ENCODE peak calls at places on chromosomes 16 and 17, in ten cellular contexts. D is HFF-Myc, P is A549, X is ascending aorta, I is ovary, M is astrocyte of the spinal cord, V is choroid plexus epithelial cell, Q is lung, J is tibial nerve, E is gastrocnemius medialis. U is an unnamed sample.

GRCh38 chr17:83009414-83010322 is 69.7 kb upstream of the METRNL start:
- DNase-seq in D (no peak), P (no peak), X (no peak), I (no peak), M (no peak), V (no peak), Q (no peak), J (no peak), E (no peak), U (no peak)

GRCh38 chr16:87412996-87413421 is 20.9 kb downstream of the MAP1LC3B start:
- DNase-seq in D (no peak), P (no peak), X (no peak), I (peak), M (no peak), V (no peak), Q (no peak), J (no peak), E (no peak), U (peak)

GRCh38 chr16:72878301-72879269 is 169.3 kb downstream of the ZFHX3 start:
- DNase-seq in D (no peak), P (no peak), X (no peak), I (no peak), M (peak), V (peak), Q (no peak), J (no peak), E (no peak), U (no peak)

GRCh38 chr17:82985973-82986372 is 93.4 kb upstream of the METRNL start:
- DNase-seq in D (peak), P (no peak), X (no peak), I (no peak), M (peak), V (peak), Q (peak), J (no peak), E (no peak), U (no peak)

GRCh38 chr16:26816885-26817571 is 249.7 kb upstream of the C16orf82 start:
- DNase-seq in D (no peak), P (no peak), X (no peak), I (no peak), M (peak), V (peak), Q (no peak), J (no peak), E (no peak), U (no peak)

GRCh38 chr16:30458561-30459394 is 13.1 kb upstream of the SEPHS2 start:
- DNase-seq in D (no peak), P (no peak), X (no peak), I (no peak), M (no peak), V (no peak), Q (peak), J (no peak), E (no peak), U (no peak)

GRCh38 chr16:88985521-88985920 is 8.5 kb upstream of the CBFA2T3 start:
- DNase-seq in D (no peak), P (no peak), X (no peak), I (no peak), M (no peak), V (no peak), Q (no peak), J (no peak), E (no peak), U (no peak)

GRCh38 chr17:80468222-80468621 is 8.2 kb downstream of the NPTX1 start:
- DNase-seq in D (no peak), P (no peak), X (no peak), I (no peak), M (no peak), V (no peak), Q (no peak), J (no peak), E (no peak), U (no peak)

GRCh38 chr17:19539040-19539399 is 5.4 kb downstream of the SLC47A1 start:
- DNase-seq in D (no peak), P (no peak), X (no peak), I (no peak), M (no peak), V (no peak), Q (no peak), J (no peak), E (peak), U (peak)

GRCh38 chr16:71431991-71432390 is 9.9 kb downstream of the TLE7 start:
- DNase-seq in D (no peak), P (no peak), X (no peak), I (no peak), M (no peak), V (no peak), Q (no peak), J (no peak), E (no peak), U (no peak)

GRCh38 chr16:76389126-76389525 is 111.9 kb downstream of the CNTNAP4 start:
- DNase-seq in D (no peak), P (no peak), X (no peak), I (no peak), M (no peak), V (no peak), Q (no peak), J (no peak), E (no peak), U (no peak)

GRCh38 chr17:42422412-42422957 is 571 bp downstream of the CAVIN1 start:
- DNase-seq in D (no peak), P (peak), X (no peak), I (peak), M (no peak), V (peak), Q (no peak), J (no peak), E (no peak), U (no peak)

GRCh38 chr16:55842369-55843104 is 9.6 kb upstream of the CES1 start:
- DNase-seq in D (peak), P (peak), X (no peak), I (no peak), M (peak), V (peak), Q (no peak), J (peak), E (no peak), U (no peak)

GRCh38 chr17:68319420-68320162 is 28.3 kb downstream of the ARSG start:
- DNase-seq in D (no peak), P (no peak), X (no peak), I (no peak), M (no peak), V (no peak), Q (no peak), J (no peak), E (peak), U (no peak)

GRCh38 chr16:60608971-60609370 is 1427.3 kb downstream of the CDH8 start:
- DNase-seq in D (no peak), P (no peak), X (no peak), I (no peak), M (peak), V (no peak), Q (no peak), J (no peak), E (no peak), U (no peak)

GRCh38 chr17:72474740-72475477 is 354.1 kb downstream of the SOX9 start:
- DNase-seq in D (no peak), P (peak), X (no peak), I (no peak), M (no peak), V (no peak), Q (no peak), J (no peak), E (no peak), U (no peak)

GRCh38 chr17:17398188-17398927 is 78.4 kb upstream of the MED9 start:
- DNase-seq in D (no peak), P (no peak), X (no peak), I (no peak), M (peak), V (no peak), Q (no peak), J (peak), E (peak), U (no peak)

GRCh38 chr16:23280483-23280967 is 21.6 kb upstream of the SCNN1B start:
- DNase-seq in D (no peak), P (no peak), X (no peak), I (no peak), M (peak), V (no peak), Q (no peak), J (no peak), E (no peak), U (no peak)

GRCh38 chr17:78383725-78384471 is 5.4 kb downstream of the PGS1 start:
- DNase-seq in D (no peak), P (no peak), X (peak), I (peak), M (peak), V (peak), Q (peak), J (peak), E (peak), U (no peak)

GRCh38 chr16:49763826-49764225 is 92.1 kb downstream of the ZNF423 start:
- DNase-seq in D (no peak), P (no peak), X (no peak), I (no peak), M (peak), V (no peak), Q (no peak), J (no peak), E (no peak), U (no peak)

GRCh38 chr17:81551458-81552243 is 502 bp downstream of the FAAP100 start:
- DNase-seq in D (no peak), P (peak), X (no peak), I (no peak), M (no peak), V (peak), Q (peak), J (peak), E (no peak), U (no peak)

GRCh38 chr17:78783711-78784396 is 1.8 kb upstream of the CYTH1 start:
- DNase-seq in D (no peak), P (no peak), X (no peak), I (no peak), M (no peak), V (no peak), Q (no peak), J (no peak), E (no peak), U (peak)

GRCh38 chr16:48276102-48276501 is 28.8 kb upstream of the ABCC11 start:
- DNase-seq in D (no peak), P (no peak), X (no peak), I (no peak), M (peak), V (peak), Q (no peak), J (no peak), E (no peak), U (no peak)

GRCh38 chr17:79513206-79513605 is 97.6 kb downstream of the RBFOX3 start:
- DNase-seq in D (no peak), P (no peak), X (no peak), I (no peak), M (no peak), V (no peak), Q (no peak), J (no peak), E (no peak), U (no peak)

GRCh38 chr16:20911361-20911760 is 10.8 kb downstream of the LYRM1 start:
- DNase-seq in D (no peak), P (no peak), X (no peak), I (no peak), M (no peak), V (no peak), Q (no peak), J (no peak), E (no peak), U (no peak)

GRCh38 chr17:16870253-16871245 is 101.4 kb downstream of the TNFRSF13B start:
- DNase-seq in D (no peak), P (no peak), X (no peak), I (peak), M (no peak), V (no peak), Q (no peak), J (no peak), E (no peak), U (no peak)

GRCh38 chr17:52026075-52026474 is 132.4 kb downstream of the CA10 start:
- DNase-seq in D (no peak), P (no peak), X (no peak), I (no peak), M (no peak), V (no peak), Q (no peak), J (no peak), E (no peak), U (no peak)

GRCh38 chr16:27364493-27365141 is 37.4 kb upstream of the IL21R start:
- DNase-seq in D (no peak), P (peak), X (no peak), I (no peak), M (no peak), V (no peak), Q (peak), J (no peak), E (no peak), U (no peak)

GRCh38 chr17:31155208-31155810 is 60.5 kb downstream of the NF1 start:
- DNase-seq in D (no peak), P (no peak), X (no peak), I (no peak), M (peak), V (peak), Q (no peak), J (no peak), E (no peak), U (no peak)

GRCh38 chr17:35554668-35555067 is 6.0 kb downstream of the SLFN14 start:
- DNase-seq in D (no peak), P (no peak), X (no peak), I (no peak), M (no peak), V (no peak), Q (no peak), J (no peak), E (no peak), U (no peak)

GRCh38 chr16:46918905-46919792 is 35.0 kb downstream of the GPT2 start:
- DNase-seq in D (no peak), P (no peak), X (no peak), I (no peak), M (no peak), V (no peak), Q (no peak), J (no peak), E (no peak), U (no peak)

GRCh38 chr17:55740515-55741352 is 10.1 kb upstream of the PCTP start:
- DNase-seq in D (no peak), P (no peak), X (no peak), I (no peak), M (no peak), V (no peak), Q (no peak), J (no peak), E (no peak), U (no peak)

GRCh38 chr16:25950586-25951201 is 258.9 kb downstream of the HS3ST4 start:
- DNase-seq in D (no peak), P (no peak), X (no peak), I (no peak), M (no peak), V (no peak), Q (no peak), J (no peak), E (no peak), U (no peak)

GRCh38 chr17:45428050-45428953 is 4.4 kb downstream of the ARHGAP27 start:
- DNase-seq in D (no peak), P (peak), X (no peak), I (peak), M (peak), V (peak), Q (peak), J (peak), E (peak), U (no peak)

GRCh38 chr17:5816491-5816890 is 232.2 kb upstream of the NLRP1 start:
- DNase-seq in D (no peak), P (no peak), X (no peak), I (no peak), M (no peak), V (no peak), Q (no peak), J (no peak), E (no peak), U (no peak)

GRCh38 chr17:77492446-77493237 is 351.9 kb downstream of the SEC14L1 start:
- DNase-seq in D (no peak), P (no peak), X (peak), I (peak), M (no peak), V (no peak), Q (no peak), J (no peak), E (no peak), U (peak)

GRCh38 chr17:29618272-29619065 is 4.2 kb downstream of the CORO6 start:
- DNase-seq in D (no peak), P (no peak), X (no peak), I (no peak), M (no peak), V (no peak), Q (no peak), J (no peak), E (no peak), U (no peak)
- TF ChIP-seq CTCF in D (no peak), P (peak), X (no peak), I (no peak), M (no peak), V (no peak), Q (no peak), J (no peak), E (no peak), U (peak)

DNA sequence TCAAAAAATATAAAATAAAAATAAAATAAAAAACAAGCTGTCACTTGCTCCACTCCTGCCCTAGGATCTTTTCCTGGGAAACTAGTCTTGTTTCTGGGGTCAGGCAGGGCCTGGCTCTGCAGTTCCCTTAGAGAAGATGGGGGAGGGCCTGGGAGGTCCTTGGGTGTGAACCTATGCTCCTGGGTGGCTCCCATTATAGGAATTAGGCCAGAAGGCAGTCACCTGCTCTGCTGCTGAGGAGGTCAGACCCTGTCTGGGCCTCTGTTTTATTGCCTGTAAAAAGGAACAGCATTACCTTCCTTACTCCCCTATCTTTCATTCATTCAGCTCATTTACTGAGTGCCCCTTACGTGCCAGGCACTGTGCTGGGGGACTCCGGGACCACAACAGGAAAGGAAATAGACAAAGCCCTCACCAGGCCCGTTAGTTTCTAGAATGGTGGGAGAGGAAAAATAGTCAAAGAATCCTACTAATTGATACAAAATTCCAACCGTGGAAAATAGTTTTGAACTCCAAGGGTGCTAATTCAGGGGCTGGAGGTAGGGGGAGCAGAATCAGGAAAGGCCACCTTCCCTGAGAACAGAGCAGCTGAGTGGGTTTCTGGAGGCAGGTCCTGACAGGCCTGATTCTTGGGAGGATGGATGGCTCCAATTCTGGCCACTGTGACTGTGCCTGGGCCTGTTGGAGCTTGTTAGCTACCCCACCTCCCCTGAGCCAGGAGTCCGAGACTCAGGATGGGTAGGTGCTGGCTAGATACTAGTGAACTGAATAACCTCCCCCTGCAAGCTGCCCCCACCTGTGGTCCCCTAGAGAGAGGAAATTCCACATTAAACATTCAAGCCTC is 1.3 kb upstream of the SLC46A1 start:
- DNase-seq in D (no peak), P (no peak), X (no peak), I (peak), M (no peak), V (no peak), Q (no peak), J (no peak), E (no peak), U (no peak)
- TF ChIP-seq CTCF in D (no peak), P (no peak), X (no peak), I (no peak), M (no peak), V (peak), Q (no peak), J (no peak), E (no peak), U (no peak)

GRCh38 chr17:1931759-1932579 is 93.2 kb downstream of the RTN4RL1 start:
- DNase-seq in D (no peak), P (no peak), X (no peak), I (peak), M (peak), V (no peak), Q (no peak), J (no peak), E (peak), U (no peak)
- TF ChIP-seq CTCF in D (no peak), P (no peak), X (no peak), I (no peak), M (no peak), V (no peak), Q (no peak), J (no peak), E (no peak), U (no peak)

DNA sequence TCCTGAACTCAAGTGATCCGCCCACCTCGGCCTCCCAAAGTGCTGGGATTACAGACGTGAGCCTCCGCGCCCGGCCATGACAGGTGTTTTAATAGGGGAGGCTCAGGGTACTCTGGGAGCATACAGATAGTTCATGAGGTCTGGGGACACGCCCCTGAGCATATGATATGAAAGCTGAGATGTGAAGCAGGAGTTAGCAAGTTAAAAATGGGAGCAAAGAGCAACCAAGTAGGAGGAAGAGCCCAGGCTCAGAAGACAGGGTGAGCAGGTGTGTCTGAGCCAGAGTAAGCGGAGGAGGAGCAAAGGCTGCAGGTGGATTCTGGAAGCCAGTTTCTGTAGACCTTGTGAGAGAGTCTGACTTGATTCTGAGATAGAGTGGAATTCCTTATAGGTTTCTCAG is 103.6 kb downstream of the DNAH9 start:
- DNase-seq in D (no peak), P (no peak), X (no peak), I (no peak), M (no peak), V (no peak), Q (no peak), J (no peak), E (no peak), U (no peak)
- TF ChIP-seq CTCF in D (no peak), P (no peak), X (no peak), I (no peak), M (no peak), V (no peak), Q (no peak), J (no peak), E (no peak), U (no peak)

GRCh38 chr17:73559532-73559931 is 84.7 kb downstream of the SDK2 start:
- DNase-seq in D (no peak), P (no peak), X (no peak), I (no peak), M (no peak), V (no peak), Q (no peak), J (no peak), E (no peak), U (no peak)

GRCh38 chr17:73564856-73565255 is 79.4 kb downstream of the SDK2 start:
- DNase-seq in D (no peak), P (no peak), X (no peak), I (no peak), M (no peak), V (no peak), Q (no peak), J (no peak), E (no peak), U (no peak)

GRCh38 chr17:73562896-73563295 is 81.3 kb downstream of the SDK2 start:
- DNase-seq in D (no peak), P (no peak), X (no peak), I (no peak), M (no peak), V (no peak), Q (no peak), J (no peak), E (no peak), U (no peak)

GRCh38 chr17:73561066-73561465 is 83.2 kb downstream of the SDK2 start:
- DNase-seq in D (no peak), P (no peak), X (no peak), I (no peak), M (no peak), V (no peak), Q (no peak), J (no peak), E (no peak), U (no peak)

DNA sequence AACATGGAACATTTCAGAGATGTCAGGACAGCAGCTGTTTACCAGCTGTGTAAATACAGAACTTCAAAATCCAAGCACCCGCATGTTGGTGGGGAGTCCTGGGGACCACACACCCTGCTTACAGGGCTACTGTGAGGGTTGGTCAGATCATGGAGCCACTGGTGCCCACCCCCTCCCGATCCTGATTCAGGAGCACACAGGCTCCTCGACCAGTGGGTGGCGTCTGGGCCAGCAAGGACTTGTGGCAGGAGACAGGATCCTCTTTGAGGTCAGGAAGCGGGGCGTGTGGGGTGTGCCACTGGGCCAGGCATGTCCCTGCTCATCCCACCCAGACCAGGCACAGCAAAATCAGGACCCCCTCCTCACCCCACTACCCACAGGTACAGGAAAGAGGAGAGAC is 83.6 kb downstream of the SDK2 start:
- DNase-seq in D (no peak), P (peak), X (no peak), I (no peak), M (no peak), V (peak), Q (no peak), J (no peak), E (no peak), U (no peak)
- TF ChIP-seq CTCF in D (no peak), P (no peak), X (no peak), I (no peak), M (no peak), V (no peak), Q (no peak), J (no peak), E (no peak), U (no peak)

DNA sequence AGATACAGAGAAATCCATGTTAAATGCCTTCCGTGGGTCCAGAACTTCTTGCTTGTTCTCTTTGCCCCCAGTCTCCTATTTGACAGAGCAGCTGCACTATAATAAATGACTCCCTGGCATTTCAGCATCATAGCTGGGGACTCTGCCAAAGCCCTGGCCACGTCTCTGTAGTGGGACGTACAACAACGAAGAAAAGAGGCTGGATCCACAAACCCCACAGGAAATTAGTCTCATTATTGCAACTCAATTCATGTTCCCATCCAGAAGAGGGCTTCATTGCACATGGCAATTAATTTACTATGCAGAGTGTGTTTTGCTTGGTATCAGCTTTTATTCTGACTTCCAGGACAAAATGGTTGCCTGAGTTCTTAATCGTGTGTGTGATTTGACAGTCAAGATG is 121.3 kb downstream of the CDH13 start:
- DNase-seq in D (no peak), P (no peak), X (peak), I (no peak), M (peak), V (peak), Q (no peak), J (no peak), E (peak), U (no peak)
- TF ChIP-seq CTCF in D (no peak), P (no peak), X (no peak), I (no peak), M (peak), V (peak), Q (no peak), J (no peak), E (no peak), U (peak)

U was measured in chondrocyte.